ENCODE peak calls at places on chromosomes 11 and 22, in seven cellular contexts. R, M, G, J, Q, H and C are unnamed samples.

GRCh38 chr22:24185001-24185500 is 3.8 kb downstream of the SUSD2 start:
- DNase-seq in J (no peak), H (no peak), Q (no peak), R (peak; percentile 55), M (no peak), G (no peak), C (peak; percentile 19)

GRCh38 chr11:72226701-72227100 is 2.1 kb downstream of the INPPL1 start:
- DNase-seq in G (no peak), M (no peak), J (no peak), R (no peak), Q (peak; percentile 10), H (no peak), C (no peak)

GRCh38 chr11:120248551-120249278 is 8.8 kb downstream of the POU2F3 start:
- DNase-seq in J (no peak), M (no peak), Q (no peak), R (no peak), H (no peak), G (peak; percentile 93), C (no peak)

GRCh38 chr11:104846216-104846615 is 52.0 kb downstream of the CASP12 start:
- DNase-seq in Q (no peak), M (no peak), H (no peak), J (no peak), R (no peak), G (no peak), C (no peak)

GRCh38 chr22:50531546-50532352 is 1.9 kb upstream of the TYMP start:
- DNase-seq in Q (peak; percentile 84), R (peak; percentile 92), G (no peak), J (peak; percentile 84), M (no peak), H (peak; percentile 63), C (peak; percentile 45)

GRCh38 chr11:121321614-121322243 is 29.2 kb downstream of the SC5D start:
- DNase-seq in R (no peak), M (peak; percentile 4), G (no peak), J (peak; percentile 49), Q (no peak), H (no peak), C (no peak)

GRCh38 chr11:3190600-3190999 is 25.5 kb upstream of the OSBPL5 start:
- DNase-seq in R (no peak), Q (no peak), H (no peak), M (no peak), G (no peak), J (no peak), C (no peak)

GRCh38 chr22:32473388-32473952 is 1.1 kb upstream of the FBXO7 start:
- DNase-seq in Q (no peak), R (no peak), M (peak; percentile 65), G (peak; percentile 34), H (no peak), J (peak; percentile 30), C (peak; percentile 31)

GRCh38 chr11:19025799-19026406 is 34.6 kb downstream of the MRGPRX2 start:
- DNase-seq in R (no peak), G (no peak), J (no peak), Q (no peak), H (no peak), M (no peak), C (no peak)

GRCh38 chr11:111759778-111760407 is 6.3 kb downstream of the PPP2R1B start:
- DNase-seq in G (no peak), J (no peak), H (no peak), M (no peak), Q (no peak), R (no peak), C (no peak)

GRCh38 chr11:66768818-66769217 is 39.8 kb upstream of the SPTBN2 start:
- DNase-seq in R (no peak), J (no peak), Q (no peak), M (no peak), H (no peak), G (no peak), C (no peak)

GRCh38 chr22:23495614-23496444 is 84.3 kb downstream of the IGLL1 start:
- DNase-seq in H (no peak), Q (no peak), M (no peak), G (no peak), R (no peak), J (no peak), C (no peak)

GRCh38 chr11:16612801-16613400 is 125.5 kb upstream of the C11orf58 start:
- DNase-seq in H (no peak), G (no peak), M (no peak), Q (no peak), J (no peak), R (no peak), C (no peak)

GRCh38 chr22:20127869-20128618 is 3.6 kb upstream of the ZDHHC8 start:
- DNase-seq in R (no peak), G (no peak), H (no peak), M (peak; percentile 51), J (no peak), Q (no peak), C (no peak)

GRCh38 chr11:24965780-24966179 is 468.9 kb downstream of the LUZP2 start:
- DNase-seq in R (no peak), H (no peak), J (no peak), M (no peak), G (no peak), Q (no peak), C (no peak)

GRCh38 chr11:115950660-115951059 is 446.4 kb upstream of the CADM1 start:
- DNase-seq in H (no peak), M (no peak), J (no peak), G (no peak), Q (no peak), R (no peak), C (no peak)

DNA sequence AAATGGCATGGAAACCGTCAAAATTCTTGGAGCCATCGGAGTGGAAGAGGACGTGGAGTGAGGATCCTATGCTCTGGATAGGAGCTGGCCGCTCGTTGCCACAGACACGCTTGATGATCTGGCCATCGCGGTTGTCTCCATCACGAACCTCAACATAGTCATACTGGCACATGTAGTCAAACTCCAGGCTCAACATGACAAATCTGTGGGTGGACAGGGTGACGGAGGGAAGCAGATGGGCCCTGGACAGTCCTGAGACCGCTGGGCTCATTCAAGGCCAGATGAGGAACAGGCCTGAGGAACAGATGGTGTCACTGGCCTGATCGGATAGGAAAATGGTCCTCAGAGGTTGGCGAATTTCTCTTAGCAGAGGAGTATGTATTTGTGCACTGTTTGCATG is 51.3 kb upstream of the SLC1A2 start:
- DNase-seq in H (no peak), J (no peak), Q (no peak), G (no peak), R (no peak), M (no peak), C (no peak)
- TF ChIP-seq EP300 in H (no peak), J (no peak), Q (no peak), G (no peak), R (no peak), M (no peak), C (no peak)

GRCh38 chr11:123235687-123236261 is 40.7 kb upstream of the CLMP start:
- DNase-seq in R (peak; percentile 71), G (no peak), M (no peak), H (no peak), J (no peak), Q (no peak), C (peak; percentile 53)
- TF ChIP-seq CTCF in R (no peak), G (no peak), M (no peak), H (no peak), J (no peak), Q (no peak), C (no peak)

DNA sequence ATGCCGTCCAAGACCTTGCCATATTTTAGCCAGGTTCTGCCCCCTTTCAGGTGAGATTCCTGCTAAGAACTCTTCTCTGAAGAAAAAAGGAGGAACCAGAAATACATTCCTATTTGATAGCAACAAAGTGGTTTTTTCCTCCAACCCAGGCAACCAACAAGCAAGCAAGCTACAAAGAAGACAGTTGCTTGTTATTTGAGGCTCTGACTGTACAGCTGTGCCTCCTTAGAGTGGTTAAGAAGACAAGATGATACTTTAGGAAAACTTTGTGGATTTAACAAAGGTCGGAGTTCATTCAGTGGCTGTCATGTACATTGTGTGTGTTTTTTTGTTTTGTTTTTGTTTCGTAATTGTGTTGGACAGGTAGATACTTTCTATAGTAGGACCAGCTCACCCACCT is 21.7 kb downstream of the TEAD1 start:
- DNase-seq in M (no peak), G (no peak), H (no peak), Q (no peak), R (no peak), J (no peak), C (no peak)
- H3K4me1 ChIP-seq in M (peaks cover 31% of the 10 kb centered on the region), G (no peaks in the 10 kb centered on the region), H (peaks cover 61% of the 10 kb centered on the region), Q (peaks cover 48% of the 10 kb centered on the region), R (peaks cover 70% of the 10 kb centered on the region), J (peaks cover 46% of the 10 kb centered on the region), C (peaks cover 17% of the 10 kb centered on the region)

DNA sequence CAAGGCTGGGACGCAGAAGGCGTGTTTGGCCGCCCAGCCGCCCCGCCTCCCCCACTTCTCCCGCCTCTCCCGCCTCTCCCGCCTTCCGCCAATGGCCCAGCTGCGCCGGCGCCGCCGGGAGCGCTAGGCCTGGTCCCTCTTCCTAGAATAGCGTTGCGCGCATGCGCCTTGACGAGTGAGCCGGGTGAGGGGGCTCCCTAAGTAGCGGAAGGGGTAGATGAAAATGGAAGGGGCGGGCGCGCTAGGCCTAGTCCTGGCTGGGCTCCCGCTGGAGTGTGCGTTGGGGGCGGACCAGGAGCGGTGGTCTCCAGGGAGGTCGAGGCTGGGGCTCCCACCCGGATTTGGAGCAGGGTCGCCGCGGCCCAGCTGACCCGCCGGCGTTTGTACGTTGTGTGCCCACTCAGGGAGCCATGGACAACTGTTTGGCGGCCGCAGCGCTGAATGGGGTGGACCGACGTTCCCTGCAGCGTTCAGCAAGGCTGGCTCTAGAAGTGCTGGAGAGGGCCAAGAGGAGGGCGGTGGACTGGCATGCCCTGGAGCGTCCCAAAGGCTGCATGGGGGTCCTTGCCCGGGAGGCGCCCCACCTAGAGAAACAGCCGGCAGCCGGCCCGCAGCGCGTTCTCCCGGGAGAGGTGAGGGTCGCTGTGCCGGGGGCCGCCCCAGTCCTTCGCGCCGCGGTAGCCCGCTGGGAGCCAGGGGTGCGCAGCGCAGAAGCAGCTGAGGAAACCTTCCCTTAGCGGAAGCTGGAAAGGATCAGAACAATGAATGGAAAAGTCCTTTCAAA is at the start of gene AKIP1:
- DNase-seq in H (peak; percentile 86), Q (peak; percentile 94), G (peak; percentile 65), J (peak; percentile 95), M (peak; percentile 97), R (peak; percentile 98), C (peak; percentile 97)
- TF ChIP-seq EP300 in H (peak; percentile 80), Q (no peak), G (no peak), J (no peak), M (no peak), R (no peak), C (no peak)

GRCh38 chr11:75768112-75768908 is at the start of gene DGAT2:
- DNase-seq in H (peak; percentile 29), M (peak; percentile 94), G (peak; percentile 47), J (peak; percentile 80), Q (peak; percentile 82), R (peak; percentile 76), C (peak; percentile 63)
- TF ChIP-seq CTCF in H (peak; percentile 8), M (peak; percentile 59), G (peak; percentile 39), J (peak; percentile 30), Q (no peak), R (no peak), C (peak; percentile 4)